ENCODE peak calls at places on chromosomes 12 and 14, in six cellular contexts. A is mammary epithelial cell, N is heart right ventricle, P is hepatocyte, S is foreskin keratinocyte, D is testis. H is an unnamed sample. For H3K4me1, the result is how much of the 10 kb centered on the place peaks cover.

GRCh38 chr12:85829391-85829790 is 6.8 kb downstream of the RASSF9 start:
- DNase-seq in A (peak), N (no peak), P (no peak), S (peak), D (no peak), H (no peak)

GRCh38 chr12:87413784-87414183 is 615.4 kb downstream of the C12orf50 start:
- DNase-seq in A (no peak), N (no peak), P (peak), S (no peak), D (no peak), H (no peak)

GRCh38 chr12:5003025-5003666 is 40.5 kb upstream of the KCNA5 start:
- DNase-seq in A (peak), N (peak), P (peak), S (no peak), D (peak), H (peak)

GRCh38 chr12:6041891-6042290 is 82.6 kb downstream of the VWF start:
- DNase-seq in A (no peak), N (no peak), P (no peak), S (no peak), D (no peak), H (no peak)

GRCh38 chr12:42094277-42094676 is 50.4 kb downstream of the GXYLT1 start:
- DNase-seq in A (peak), N (no peak), P (peak), S (no peak), D (no peak), H (no peak)

GRCh38 chr12:85130631-85131030 is 94.5 kb downstream of the LRRIQ1 start:
- DNase-seq in A (no peak), N (no peak), P (peak), S (no peak), D (no peak), H (no peak)

GRCh38 chr12:16349132-16349463 is 1.7 kb downstream of the MGST1 start:
- DNase-seq in A (peak), N (no peak), P (peak), S (peak), D (peak), H (peak)

GRCh38 chr12:122523280-122523679 is 3.5 kb downstream of the RSRC2 start:
- DNase-seq in A (peak), N (no peak), P (peak), S (no peak), D (no peak), H (no peak)

GRCh38 chr12:102399653-102400052 is 80.7 kb downstream of the IGF1 start:
- DNase-seq in A (no peak), N (no peak), P (no peak), S (no peak), D (no peak), H (no peak)

GRCh38 chr12:2589381-2589780 is 205.4 kb upstream of the FKBP4 start:
- DNase-seq in A (no peak), N (no peak), P (no peak), S (no peak), D (no peak), H (no peak)

GRCh38 chr14:39233680-39234326 is at the start of gene MIA2:
- DNase-seq in A (peak), N (no peak), P (no peak), S (no peak), D (no peak), H (no peak)
- H3K27ac ChIP-seq in A (peak), N (no peak), P (peak), S (no peak), D (no peak), H (no peak)

GRCh38 chr12:67989184-67989965 is at the start of gene IFNG-AS1:
- DNase-seq in A (no peak), N (no peak), P (no peak), S (no peak), D (no peak), H (no peak)
- H3K4me1 ChIP-seq in A (under half), N (under half), P (under half), S (under half), D (under half), H (under half)

DNA sequence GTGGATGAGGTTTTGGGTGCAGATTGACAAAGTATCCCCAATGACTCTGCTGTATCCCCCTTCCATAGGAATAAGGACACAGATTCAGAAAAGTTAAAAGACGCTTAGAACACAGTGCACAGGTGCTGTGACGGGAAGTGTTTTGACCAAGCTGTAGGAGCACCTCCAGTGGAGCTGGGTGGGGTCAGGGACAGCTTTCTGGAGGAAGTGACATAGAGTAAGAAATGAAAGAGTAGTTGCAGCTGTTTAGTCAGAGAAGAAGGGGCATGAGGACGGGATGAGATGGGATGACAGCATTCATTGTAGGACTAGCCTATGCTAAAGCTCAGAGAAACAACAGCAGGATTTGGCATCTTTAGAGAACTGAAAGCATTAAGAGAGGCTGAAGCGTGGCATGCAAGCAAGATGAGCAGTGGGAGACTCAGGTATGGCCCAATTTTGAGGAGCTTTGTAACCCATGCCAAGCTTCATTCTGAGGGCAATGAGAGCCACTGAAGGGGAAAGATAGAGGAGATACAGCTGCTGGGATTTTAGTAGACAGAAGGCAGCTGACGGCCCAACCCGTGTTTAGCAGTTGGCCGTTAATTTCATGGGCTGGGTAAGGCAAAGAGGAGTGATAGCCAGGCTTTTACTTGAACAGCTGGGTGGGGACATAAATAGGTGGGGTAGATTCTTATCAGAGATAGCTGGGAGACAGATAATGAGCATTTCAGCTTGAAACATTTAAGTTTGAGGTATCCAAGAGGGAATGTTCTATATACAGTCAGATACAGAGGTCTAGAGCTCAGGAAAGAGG is 131.8 kb upstream of the KRAS start:
- DNase-seq in A (no peak), N (no peak), P (no peak), S (no peak), D (no peak), H (no peak)
- H3K27ac ChIP-seq in A (no peak), N (no peak), P (no peak), S (no peak), D (no peak), H (no peak)

GRCh38 chr12:71636704-71637115 is 26.9 kb downstream of the ZFC3H1 start:
- DNase-seq in A (peak), N (peak), P (peak), S (no peak), D (no peak), H (peak)
- H3K4me1 ChIP-seq in A (under half), N (under half), P (under half), S (under half), D (under half), H (under half)

GRCh38 chr14:92549096-92549852 is 35.7 kb downstream of the RIN3 start:
- DNase-seq in A (no peak), N (peak), P (no peak), S (no peak), D (peak), H (no peak)
- H3K27ac ChIP-seq in A (no peak), N (peak), P (no peak), S (no peak), D (peak), H (no peak)

GRCh38 chr12:130636370-130636769 is 79.7 kb downstream of the RIMBP2 start:
- DNase-seq in A (no peak), N (no peak), P (no peak), S (no peak), D (no peak), H (no peak)
- H3K4me1 ChIP-seq in A (under half), N (under half), P (under half), S (under half), D (under half), H (under half)

DNA sequence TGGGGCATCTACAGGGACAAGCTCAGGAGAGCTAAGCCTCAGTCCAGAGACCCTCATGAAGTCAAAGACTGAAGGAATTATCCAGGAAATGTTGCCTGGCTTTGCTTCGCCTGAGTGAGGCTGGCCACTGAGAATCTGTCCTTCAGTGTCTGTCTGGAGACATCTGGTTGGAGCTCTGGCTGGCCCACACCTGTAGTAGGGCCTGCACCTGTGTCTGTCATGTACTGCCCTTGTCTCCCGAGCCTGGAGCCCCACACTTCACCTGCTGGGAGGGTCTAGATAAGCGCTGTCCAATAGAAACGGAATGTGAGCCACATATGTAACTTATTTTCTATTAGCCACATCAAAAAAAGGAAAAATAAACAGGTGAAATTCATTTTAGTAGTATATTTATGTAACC is 9.9 kb upstream of the HDAC7 start:
- DNase-seq in A (no peak), N (no peak), P (no peak), S (no peak), D (no peak), H (no peak)
- H3K27ac ChIP-seq in A (peak), N (peak), P (peak), S (no peak), D (no peak), H (no peak)

DNA sequence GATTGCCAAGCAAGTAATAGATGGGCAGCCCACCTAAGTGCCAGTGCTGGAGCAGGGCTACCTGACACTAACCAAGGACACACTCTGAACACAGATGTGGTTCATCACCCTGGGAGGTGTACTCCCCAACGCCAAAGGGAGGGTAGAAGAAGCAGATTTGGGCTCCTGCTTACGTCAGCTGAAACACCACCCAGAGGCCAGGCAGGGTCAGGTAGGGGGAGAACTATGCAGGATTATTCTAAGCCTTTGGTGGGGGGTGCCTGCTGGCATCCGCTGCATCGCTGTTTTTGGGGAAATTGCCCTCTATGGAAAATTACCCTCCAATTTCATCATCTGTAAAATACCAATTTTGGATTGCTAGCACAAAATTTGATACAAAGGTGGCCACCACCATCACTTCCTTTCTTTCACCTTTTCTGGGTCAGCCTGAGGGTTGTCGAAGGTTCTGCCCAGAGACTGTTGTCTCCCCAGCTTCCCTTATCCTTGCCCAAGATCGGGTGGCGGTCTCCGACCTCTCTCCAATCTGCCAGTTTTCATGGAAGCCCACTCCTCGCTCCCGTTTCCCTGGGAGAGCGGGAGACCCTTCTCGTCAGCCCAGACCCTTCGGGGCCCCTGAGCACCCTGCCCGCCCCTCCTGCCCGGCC is 535 bp downstream of the BIN2 start:
- DNase-seq in A (no peak), N (no peak), P (no peak), S (no peak), D (no peak), H (no peak)
- H3K4me1 ChIP-seq in A (under half), N (under half), P (under half), S (under half), D (under half), H (half or more)

GRCh38 chr14:103538291-103539055 is 9.5 kb downstream of the TRMT61A start:
- DNase-seq in A (no peak), N (peak), P (no peak), S (no peak), D (peak), H (no peak)
- H3K27ac ChIP-seq in A (no peak), N (peak), P (no peak), S (no peak), D (peak), H (no peak)